ENCODE peak calls at places on chromosomes 7 and 10, in seven cellular contexts. O, L, J, Q, U, S and C are unnamed samples.

GRCh38 chr10:1451362-1451888 is 285.9 kb downstream of the ADARB2 start:
- DNase-seq in O (no peak), L (no peak), J (no peak), Q (no peak), U (no peak), S (no peak), C (no peak)

GRCh38 chr7:149423441-149423970 is 37.4 kb downstream of the ZNF777 start:
- DNase-seq in O (no peak), L (no peak), J (no peak), Q (no peak), U (no peak), S (no peak), C (no peak)

GRCh38 chr7:142539901-142540300 is 209.4 kb upstream of the PRSS1 start:
- DNase-seq in O (no peak), L (no peak), J (no peak), Q (no peak), U (no peak), S (no peak), C (no peak)

GRCh38 chr7:101885597-101885955 is 68.2 kb downstream of the CUX1 start:
- DNase-seq in O (peak; percentile 84), L (no peak), J (peak; percentile 47), Q (no peak), U (no peak), S (peak; percentile 35), C (no peak)

GRCh38 chr10:90162464-90162863 is 461.1 kb downstream of the KIF20B start:
- DNase-seq in O (no peak), L (no peak), J (no peak), Q (no peak), U (no peak), S (no peak), C (no peak)

GRCh38 chr10:113176652-113177155 is 226.7 kb downstream of the TCF7L2 start:
- DNase-seq in O (no peak), L (no peak), J (no peak), Q (no peak), U (no peak), S (no peak), C (no peak)

GRCh38 chr10:98096316-98096715 is 38.1 kb upstream of the R3HCC1L start:
- DNase-seq in O (no peak), L (no peak), J (no peak), Q (no peak), U (no peak), S (no peak), C (no peak)

GRCh38 chr10:10361486-10361885 is 656.2 kb upstream of the CELF2 start:
- DNase-seq in O (no peak), L (no peak), J (no peak), Q (no peak), U (no peak), S (no peak), C (no peak)

GRCh38 chr7:21253740-21254687 is 173.9 kb upstream of the SP4 start:
- DNase-seq in O (no peak), L (no peak), J (peak; percentile 34), Q (peak; percentile 66), U (no peak), S (peak; percentile 63), C (no peak)

GRCh38 chr10:13099144-13099665 is 758 bp upstream of the OPTN start:
- DNase-seq in O (peak; percentile 77), L (peak; percentile 70), J (peak; percentile 42), Q (peak; percentile 64), U (peak; percentile 28), S (no peak), C (no peak)

GRCh38 chr7:139075031-139075652 is 34.4 kb downstream of the ZC3HAV1 start:
- DNase-seq in O (peak; percentile 86), L (peak; percentile 80), J (peak; percentile 70), Q (peak; percentile 87), U (peak; percentile 57), S (peak; percentile 65), C (peak; percentile 29)

GRCh38 chr7:94590526-94591162 is 65.3 kb downstream of the SGCE start:
- DNase-seq in O (no peak), L (no peak), J (no peak), Q (no peak), U (no peak), S (no peak), C (no peak)

GRCh38 chr7:100152404-100152803 is 3.7 kb downstream of the LAMTOR4 start:
- DNase-seq in O (no peak), L (no peak), J (no peak), Q (peak; percentile 51), U (no peak), S (no peak), C (no peak)

GRCh38 chr7:100154651-100155491 is 3.7 kb downstream of the TRAPPC14 start:
- DNase-seq in O (no peak), L (no peak), J (no peak), Q (no peak), U (no peak), S (no peak), C (no peak)

GRCh38 chr7:100155553-100156317 is 2.8 kb downstream of the TRAPPC14 start:
- DNase-seq in O (no peak), L (no peak), J (no peak), Q (no peak), U (no peak), S (no peak), C (no peak)

GRCh38 chr7:100152937-100153666 is 4.4 kb downstream of the LAMTOR4 start:
- DNase-seq in O (no peak), L (no peak), J (no peak), Q (no peak), U (no peak), S (no peak), C (no peak)

DNA sequence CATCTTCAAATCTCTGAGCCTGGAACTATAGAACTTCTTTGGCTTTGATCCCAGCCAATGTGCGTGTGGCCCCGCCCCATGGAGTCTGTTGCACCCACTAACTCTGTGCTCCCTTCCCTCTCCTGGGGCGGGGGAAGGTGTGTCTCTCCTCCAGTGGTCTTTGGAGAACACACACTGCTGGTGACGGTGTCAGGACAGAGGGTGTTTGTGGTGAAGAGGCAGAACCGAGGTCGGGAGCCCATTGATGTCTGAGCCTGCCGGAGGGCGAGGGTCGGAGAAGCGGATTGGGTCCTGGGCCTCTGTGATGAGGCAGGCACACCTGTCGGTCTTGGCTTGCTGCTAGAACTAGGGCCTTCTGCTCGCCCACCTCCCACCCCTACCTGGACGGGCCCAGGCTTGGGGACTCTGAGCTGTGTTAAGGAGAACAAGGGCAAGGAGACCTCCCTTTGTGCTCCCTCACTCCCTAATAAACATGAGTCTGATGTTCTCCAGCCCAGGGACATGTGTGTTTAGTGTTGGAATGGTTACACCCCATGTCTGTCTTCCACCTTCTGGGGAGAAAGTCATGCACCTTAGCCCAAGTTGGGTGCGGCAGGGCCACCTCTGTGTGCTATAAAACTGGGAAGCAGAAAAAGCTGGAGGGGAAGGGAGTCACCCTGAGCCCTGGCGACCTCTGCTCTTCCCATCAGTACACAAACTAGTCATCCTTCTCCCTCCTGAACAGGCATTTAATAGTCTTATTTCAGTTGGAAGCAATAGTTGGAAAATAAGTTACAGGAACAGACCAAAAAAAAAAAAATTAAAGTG is 4.6 kb downstream of the TRAPPC14 start:
- DNase-seq in O (no peak), L (no peak), J (no peak), Q (peak; percentile 64), U (no peak), S (no peak), C (no peak)
- TF ChIP-seq POLR2A in O (no peak), L (no peak), J (no peak), Q (peak; percentile 49), U (no peak), S (no peak), C (no peak)

GRCh38 chr10:104257235-104257634 is 2.5 kb downstream of the GSTO1 start:
- DNase-seq in O (no peak), L (no peak), J (no peak), Q (no peak), U (no peak), S (no peak), C (no peak)

GRCh38 chr10:104256335-104257080 is 1.8 kb downstream of the GSTO1 start:
- DNase-seq in O (no peak), L (no peak), J (no peak), Q (no peak), U (no peak), S (no peak), C (no peak)

GRCh38 chr10:104253576-104254410 is 899 bp upstream of the GSTO1 start:
- DNase-seq in O (no peak), L (no peak), J (no peak), Q (no peak), U (no peak), S (no peak), C (no peak)

GRCh38 chr10:104254493-104255243 is at the start of gene GSTO1:
- DNase-seq in O (peak; percentile 92), L (peak; percentile 83), J (peak; percentile 89), Q (peak; percentile 89), U (peak; percentile 76), S (peak; percentile 78), C (peak; percentile 70)

GRCh38 chr10:104255244-104255981 is 721 bp downstream of the GSTO1 start:
- DNase-seq in O (no peak), L (no peak), J (no peak), Q (peak; percentile 35), U (no peak), S (no peak), C (peak; percentile 56)
- TF ChIP-seq POLR2A in O (peak; percentile 56), L (no peak), J (no peak), Q (no peak), U (peak; percentile 43), S (no peak), C (no peak)

GRCh38 chr7:100357131-100357561 is 771 bp upstream of the PILRB start:
- DNase-seq in O (no peak), L (no peak), J (no peak), Q (no peak), U (no peak), S (no peak), C (no peak)

GRCh38 chr7:100358857-100359212 is 918 bp downstream of the PILRB start:
- DNase-seq in O (no peak), L (no peak), J (no peak), Q (no peak), U (no peak), S (no peak), C (no peak)

GRCh38 chr7:100356416-100357068 is 1.4 kb upstream of the PILRB start:
- DNase-seq in O (no peak), L (no peak), J (no peak), Q (no peak), U (no peak), S (no peak), C (no peak)

GRCh38 chr7:100360102-100360607 is 2.2 kb downstream of the PILRB start:
- DNase-seq in O (no peak), L (no peak), J (no peak), Q (no peak), U (no peak), S (no peak), C (no peak)

GRCh38 chr7:100358027-100358856 is at the start of gene PILRB:
- DNase-seq in O (no peak), L (no peak), J (no peak), Q (no peak), U (no peak), S (no peak), C (no peak)
- TF ChIP-seq POLR2A in O (no peak), L (no peak), J (no peak), Q (peak; percentile 15), U (no peak), S (no peak), C (no peak)

GRCh38 chr10:63801139-63801538 is 279.9 kb downstream of the REEP3 start:
- DNase-seq in O (no peak), L (no peak), J (no peak), Q (no peak), U (no peak), S (no peak), C (no peak)

GRCh38 chr10:63795461-63795860 is 274.3 kb downstream of the REEP3 start:
- DNase-seq in O (no peak), L (no peak), J (no peak), Q (no peak), U (no peak), S (no peak), C (no peak)

GRCh38 chr10:63798599-63799498 is 277.6 kb downstream of the REEP3 start:
- DNase-seq in O (peak; percentile 82), L (peak; percentile 64), J (peak; percentile 78), Q (no peak), U (peak; percentile 89), S (peak; percentile 72), C (peak; percentile 58)

GRCh38 chr10:63799511-63799910 is 278.3 kb downstream of the REEP3 start:
- DNase-seq in O (no peak), L (no peak), J (no peak), Q (no peak), U (no peak), S (no peak), C (no peak)
- TF ChIP-seq POLR2A in O (no peak), L (no peak), J (no peak), Q (no peak), U (no peak), S (no peak), C (no peak)